ENCODE peak calls at places on chromosomes 3 and 15, in four cellular contexts. One of them, this sample, is unnamed.

GRCh38 chr3:31758342-31758741 is 222.7 kb downstream of the OSBPL10 start:
- DNase-seq in CD4-positive, alpha-beta T cell: no peak
- DNase-seq in stimulated activated CD8-positive, alpha-beta memory T cell treated with anti-CD3 and anti-CD28 coated beads, Interleukin-4, amount 100 ng/mL, for 4 hours: no peak
- DNase-seq in tibial nerve: no peak
- DNase-seq in this sample: no peak

GRCh38 chr3:27657871-27658270 is 64.3 kb downstream of the EOMES start:
- DNase-seq in stimulated activated CD8-positive, alpha-beta memory T cell treated with anti-CD3 and anti-CD28 coated beads, Interleukin-4, amount 100 ng/mL, for 4 hours: no peak
- DNase-seq in CD4-positive, alpha-beta T cell: no peak
- DNase-seq in tibial nerve: no peak
- DNase-seq in this sample: no peak

GRCh38 chr3:11155341-11156025 is 1.2 kb downstream of the HRH1 start:
- DNase-seq in CD4-positive, alpha-beta T cell: no peak
- DNase-seq in stimulated activated CD8-positive, alpha-beta memory T cell treated with anti-CD3 and anti-CD28 coated beads, Interleukin-4, amount 100 ng/mL, for 4 hours: no peak
- DNase-seq in tibial nerve: peak
- DNase-seq in this sample: peak

GRCh38 chr3:188627652-188628051 is 473.7 kb downstream of the LPP start:
- DNase-seq in stimulated activated CD8-positive, alpha-beta memory T cell treated with anti-CD3 and anti-CD28 coated beads, Interleukin-4, amount 100 ng/mL, for 4 hours: no peak
- DNase-seq in tibial nerve: no peak
- DNase-seq in CD4-positive, alpha-beta T cell: no peak
- DNase-seq in this sample: no peak

GRCh38 chr15:74815121-74815933 is 2.7 kb downstream of the LMAN1L start:
- DNase-seq in tibial nerve: no peak
- DNase-seq in CD4-positive, alpha-beta T cell: no peak
- DNase-seq in stimulated activated CD8-positive, alpha-beta memory T cell treated with anti-CD3 and anti-CD28 coated beads, Interleukin-4, amount 100 ng/mL, for 4 hours: no peak
- DNase-seq in this sample: no peak

GRCh38 chr3:14784087-14784596 is 34.6 kb upstream of the FGD5 start:
- DNase-seq in tibial nerve: no peak
- DNase-seq in CD4-positive, alpha-beta T cell: no peak
- DNase-seq in stimulated activated CD8-positive, alpha-beta memory T cell treated with anti-CD3 and anti-CD28 coated beads, Interleukin-4, amount 100 ng/mL, for 4 hours: no peak
- DNase-seq in this sample: peak

GRCh38 chr3:51099794-51100542 is 285.1 kb upstream of the MANF start:
- DNase-seq in CD4-positive, alpha-beta T cell: no peak
- DNase-seq in tibial nerve: no peak
- DNase-seq in stimulated activated CD8-positive, alpha-beta memory T cell treated with anti-CD3 and anti-CD28 coated beads, Interleukin-4, amount 100 ng/mL, for 4 hours: no peak
- DNase-seq in this sample: no peak

GRCh38 chr15:64747578-64747977 is 27.8 kb downstream of the RBPMS2 start:
- DNase-seq in tibial nerve: no peak
- DNase-seq in CD4-positive, alpha-beta T cell: no peak
- DNase-seq in stimulated activated CD8-positive, alpha-beta memory T cell treated with anti-CD3 and anti-CD28 coated beads, Interleukin-4, amount 100 ng/mL, for 4 hours: no peak
- DNase-seq in this sample: no peak

GRCh38 chr3:15647629-15648167 is 46.2 kb downstream of the BTD start:
- DNase-seq in CD4-positive, alpha-beta T cell: peak
- DNase-seq in tibial nerve: no peak
- DNase-seq in stimulated activated CD8-positive, alpha-beta memory T cell treated with anti-CD3 and anti-CD28 coated beads, Interleukin-4, amount 100 ng/mL, for 4 hours: no peak
- DNase-seq in this sample: no peak

GRCh38 chr3:195559723-195560409 is 16.7 kb upstream of the PPP1R2 start:
- DNase-seq in tibial nerve: no peak
- DNase-seq in stimulated activated CD8-positive, alpha-beta memory T cell treated with anti-CD3 and anti-CD28 coated beads, Interleukin-4, amount 100 ng/mL, for 4 hours: no peak
- DNase-seq in CD4-positive, alpha-beta T cell: no peak
- DNase-seq in this sample: no peak

GRCh38 chr15:35560258-35560657 is 14.3 kb upstream of the DPH6 start:
- DNase-seq in stimulated activated CD8-positive, alpha-beta memory T cell treated with anti-CD3 and anti-CD28 coated beads, Interleukin-4, amount 100 ng/mL, for 4 hours: no peak
- DNase-seq in CD4-positive, alpha-beta T cell: no peak
- DNase-seq in tibial nerve: no peak
- DNase-seq in this sample: no peak

GRCh38 chr3:107068980-107069379 is 308.3 kb upstream of the CCDC54 start:
- DNase-seq in stimulated activated CD8-positive, alpha-beta memory T cell treated with anti-CD3 and anti-CD28 coated beads, Interleukin-4, amount 100 ng/mL, for 4 hours: no peak
- DNase-seq in tibial nerve: no peak
- DNase-seq in CD4-positive, alpha-beta T cell: no peak
- DNase-seq in this sample: no peak

GRCh38 chr3:123930426-123930825 is 30.6 kb downstream of the CCDC14 start:
- DNase-seq in CD4-positive, alpha-beta T cell: no peak
- DNase-seq in stimulated activated CD8-positive, alpha-beta memory T cell treated with anti-CD3 and anti-CD28 coated beads, Interleukin-4, amount 100 ng/mL, for 4 hours: no peak
- DNase-seq in tibial nerve: no peak
- DNase-seq in this sample: no peak

GRCh38 chr3:15820911-15821310 is 23.1 kb upstream of the ANKRD28 start:
- DNase-seq in CD4-positive, alpha-beta T cell: no peak
- DNase-seq in tibial nerve: no peak
- DNase-seq in stimulated activated CD8-positive, alpha-beta memory T cell treated with anti-CD3 and anti-CD28 coated beads, Interleukin-4, amount 100 ng/mL, for 4 hours: no peak
- DNase-seq in this sample: no peak